ENCODE peak calls at places on chromosomes 3 and 15, in eight cellular contexts. L, H, A, O, Y, E, V and C are unnamed samples.

GRCh38 chr3:38118421-38119247 is 18.3 kb downstream of the ACAA1 start:
- DNase-seq in E (no peak), V (no peak), Y (no peak), A (no peak), O (no peak), L (no peak), H (no peak), C (no peak)

GRCh38 chr3:133895208-133896001 is at the start of gene RAB6B:
- DNase-seq in Y (no peak), V (no peak), E (peak), L (peak), A (no peak), H (no peak), O (peak), C (no peak)

GRCh38 chr15:100889359-100890058 is 9.9 kb downstream of the ALDH1A3 start:
- DNase-seq in O (no peak), Y (no peak), H (no peak), A (peak), E (no peak), V (no peak), L (no peak), C (no peak)

GRCh38 chr3:42678447-42678846 is 6.9 kb upstream of the KLHL40 start:
- DNase-seq in V (no peak), E (no peak), O (no peak), Y (no peak), A (no peak), H (no peak), L (no peak), C (no peak)

GRCh38 chr3:40616420-40616819 is 91.7 kb downstream of the ZNF621 start:
- DNase-seq in A (no peak), E (no peak), H (no peak), L (no peak), Y (no peak), V (no peak), O (no peak), C (no peak)

GRCh38 chr15:32822739-32823138 is 104.9 kb downstream of the GREM1 start:
- DNase-seq in A (no peak), E (no peak), Y (no peak), O (no peak), L (no peak), V (no peak), H (no peak), C (no peak)

GRCh38 chr3:4494807-4495200 is 1.7 kb downstream of the ITPR1 start:
- DNase-seq in V (no peak), A (no peak), E (no peak), L (no peak), O (no peak), Y (no peak), H (no peak), C (no peak)

GRCh38 chr3:127799476-127800222 is 22.7 kb downstream of the MGLL start:
- DNase-seq in V (peak), E (peak), A (peak), Y (no peak), H (no peak), L (no peak), O (no peak), C (no peak)

GRCh38 chr3:52291508-52292181 is 4.0 kb downstream of the GLYCTK start:
- DNase-seq in E (peak), L (peak), A (no peak), Y (no peak), V (no peak), O (peak), H (no peak), C (no peak)

GRCh38 chr3:37114251-37115145 is 59.9 kb downstream of the LRRFIP2 start:
- DNase-seq in O (no peak), H (no peak), A (peak), V (no peak), L (no peak), Y (no peak), E (no peak), C (no peak)

GRCh38 chr15:23532019-23532418 is 33.5 kb upstream of the MKRN3 start:
- DNase-seq in A (peak), H (no peak), L (no peak), V (no peak), O (peak), E (no peak), Y (no peak), C (no peak)

GRCh38 chr3:69012111-69012835 is 1.2 kb downstream of the EOGT start:
- DNase-seq in O (no peak), H (peak), L (no peak), Y (no peak), A (peak), E (no peak), V (no peak), C (no peak)

GRCh38 chr3:177781686-177782161 is 584.4 kb upstream of the TBL1XR1 start:
- DNase-seq in Y (no peak), L (no peak), O (no peak), A (no peak), E (no peak), V (no peak), H (no peak), C (no peak)

GRCh38 chr15:75902129-75902557 is 1.5 kb upstream of the FBXO22 start:
- DNase-seq in Y (no peak), L (no peak), A (no peak), E (no peak), H (no peak), O (peak), V (no peak), C (no peak)

GRCh38 chr15:25803541-25803940 is 59.6 kb downstream of the ATP10A start:
- DNase-seq in V (no peak), L (no peak), Y (no peak), A (no peak), H (no peak), E (no peak), O (no peak), C (no peak)

GRCh38 chr15:101428758-101429157 is 60.7 kb downstream of the PCSK6 start:
- DNase-seq in H (no peak), A (no peak), L (no peak), O (no peak), V (no peak), E (no peak), Y (no peak), C (no peak)

GRCh38 chr15:99944131-99944530 is 210.9 kb upstream of the LYSMD4 start:
- DNase-seq in L (no peak), H (no peak), O (no peak), A (no peak), V (no peak), E (no peak), Y (peak), C (no peak)

GRCh38 chr3:44506556-44506955 is 29.1 kb upstream of the ZNF445 start:
- DNase-seq in Y (no peak), H (no peak), V (no peak), A (no peak), E (no peak), O (no peak), L (no peak), C (no peak)

GRCh38 chr3:126312326-126312725 is 44.9 kb downstream of the KLF15 start:
- DNase-seq in Y (peak), A (no peak), E (no peak), O (no peak), L (no peak), H (no peak), V (no peak), C (no peak)